ENCODE peak calls at places on chromosomes 3 and 15, in six cellular contexts. Z, N, I, V, M and F are unnamed samples.
A peak's percentile ranks its signal among the peaks of the same experiment; 100 is the strongest.

GRCh38 chr3:14162178-14162577 is 16.2 kb downstream of the XPC start:
- DNase-seq in Z (no peak), N (no peak), I (no peak), V (no peak), M (no peak), F (no peak)

GRCh38 chr3:98777286-98777685 is 14.1 kb downstream of the ST3GAL6 start:
- DNase-seq in Z (no peak), N (peak; percentile 80), I (no peak), V (no peak), M (no peak), F (no peak)

GRCh38 chr3:117278424-117279190 is 569.0 kb downstream of the TUSC7 start:
- DNase-seq in Z (no peak), N (peak; percentile 46), I (no peak), V (no peak), M (no peak), F (no peak)

GRCh38 chr15:97748576-97748975 is 211.9 kb upstream of the ARRDC4 start:
- DNase-seq in Z (no peak), N (no peak), I (no peak), V (no peak), M (no peak), F (no peak)

GRCh38 chr3:46716461-46717441 is 918 bp downstream of the PRSS50 start:
- DNase-seq in Z (no peak), N (peak; percentile 26), I (no peak), V (no peak), M (peak; percentile 8), F (no peak)

GRCh38 chr15:93997071-93997658 is 234.2 kb upstream of the MCTP2 start:
- DNase-seq in Z (no peak), N (peak; percentile 41), I (no peak), V (no peak), M (no peak), F (no peak)

GRCh38 chr15:40845511-40846284 is 1.9 kb downstream of the SPINT1 start:
- DNase-seq in Z (no peak), N (peak; percentile 95), I (no peak), V (no peak), M (peak; percentile 78), F (no peak)

GRCh38 chr3:158841387-158841786 is 39.5 kb downstream of the MFSD1 start:
- DNase-seq in Z (no peak), N (no peak), I (no peak), V (no peak), M (no peak), F (no peak)

GRCh38 chr3:24538891-24539290 is 44.2 kb upstream of the THRB start:
- DNase-seq in Z (no peak), N (no peak), I (no peak), V (no peak), M (no peak), F (no peak)

GRCh38 chr3:37202035-37202434 is 27.7 kb upstream of the LRRFIP2 start:
- DNase-seq in Z (no peak), N (no peak), I (no peak), V (no peak), M (no peak), F (no peak)